ENCODE peak calls at places on chromosomes 1 and 21, in ten cellular contexts. N, J, R, V, B, K, E, Q, G and D are unnamed samples.

GRCh38 chr1:152009691-152010090 is 16.0 kb upstream of the S100A10 start:
- DNase-seq in Q (no peak), K (no peak), R (no peak), E (no peak), G (no peak), V (no peak), B (no peak), J (no peak), N (no peak), D (no peak)

GRCh38 chr21:42839271-42840231 is 39.8 kb downstream of the WDR4 start:
- DNase-seq in J (no peak), R (peak), G (no peak), B (no peak), K (no peak), V (no peak), N (no peak), Q (no peak), E (no peak), D (no peak)

GRCh38 chr1:108570128-108570527 is 10.2 kb downstream of the EEIG2 start:
- DNase-seq in E (no peak), B (no peak), G (no peak), K (no peak), N (peak), Q (no peak), J (no peak), R (no peak), V (no peak), D (no peak)

GRCh38 chr1:183622884-183623785 is 12.4 kb downstream of the ARPC5 start:
- DNase-seq in R (no peak), K (peak), V (peak), E (peak), G (peak), J (peak), B (no peak), Q (no peak), N (peak), D (peak)

GRCh38 chr1:150093805-150094204 is 26.2 kb downstream of the VPS45 start:
- DNase-seq in E (no peak), G (no peak), B (no peak), Q (no peak), N (no peak), K (no peak), R (no peak), J (no peak), V (no peak), D (no peak)

GRCh38 chr1:39080884-39081265 is 54.7 kb downstream of the NDUFS5 start:
- DNase-seq in Q (no peak), J (peak), V (peak), R (peak), B (no peak), E (no peak), N (no peak), K (no peak), G (peak), D (no peak)

GRCh38 chr1:12150456-12151200 is 16.2 kb upstream of the TNFRSF1B start:
- DNase-seq in K (no peak), E (no peak), B (no peak), J (no peak), N (no peak), V (no peak), R (no peak), G (no peak), Q (no peak), D (no peak)

GRCh38 chr1:61757945-61758344 is 15.7 kb downstream of the PATJ start:
- DNase-seq in V (no peak), E (no peak), G (no peak), K (no peak), J (no peak), R (no peak), B (no peak), N (peak), Q (no peak), D (peak)

GRCh38 chr1:241156231-241156965 is 200.6 kb downstream of the RGS7 start:
- DNase-seq in K (peak), E (no peak), R (no peak), N (peak), G (peak), Q (no peak), J (no peak), V (no peak), B (no peak), D (peak)

GRCh38 chr1:2543543-2544092 is 12.6 kb upstream of the TNFRSF14 start:
- DNase-seq in Q (no peak), J (no peak), E (peak), K (peak), G (no peak), V (peak), N (no peak), B (no peak), R (no peak), D (no peak)

GRCh38 chr1:177849130-177849529 is 120.7 kb downstream of the SEC16B start:
- DNase-seq in J (no peak), B (no peak), V (no peak), R (no peak), Q (no peak), G (no peak), K (peak), E (no peak), N (peak), D (no peak)

DNA sequence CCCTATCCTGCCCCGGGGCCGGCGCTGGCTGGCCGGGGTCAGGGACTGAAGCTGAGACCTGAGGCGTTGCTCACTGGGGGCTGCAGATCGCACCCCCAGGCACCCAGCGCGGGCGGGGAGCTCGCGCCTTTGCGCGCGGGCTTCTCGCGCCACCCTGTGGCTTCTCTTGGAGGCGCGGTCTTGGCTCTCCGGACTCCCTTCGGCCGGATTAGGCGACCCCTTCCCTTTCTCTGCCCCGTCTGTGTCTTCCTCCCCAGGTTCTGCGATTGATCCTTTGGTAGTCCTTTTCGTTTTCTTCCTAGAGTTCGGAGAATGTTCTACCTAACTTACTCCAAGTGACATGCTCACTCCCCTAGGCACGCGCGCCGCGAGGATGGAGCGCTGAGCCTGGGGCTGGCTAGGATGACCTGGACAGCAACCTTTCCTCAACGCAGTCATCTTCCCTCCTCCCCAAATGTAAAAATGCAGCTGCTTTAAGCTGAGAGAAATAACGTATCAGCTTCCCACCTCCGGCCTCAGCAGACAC is 489 bp upstream of the NTRK1 start:
- DNase-seq in E (peak), V (peak), R (peak), Q (no peak), J (peak), G (peak), B (no peak), K (peak), N (peak), D (peak)
- H3K4me3 ChIP-seq in E (peak), V (peak), R (peak), Q (peak), J (peak), G (peak), B (peak), K (peak), N (peak), D (peak)

DNA sequence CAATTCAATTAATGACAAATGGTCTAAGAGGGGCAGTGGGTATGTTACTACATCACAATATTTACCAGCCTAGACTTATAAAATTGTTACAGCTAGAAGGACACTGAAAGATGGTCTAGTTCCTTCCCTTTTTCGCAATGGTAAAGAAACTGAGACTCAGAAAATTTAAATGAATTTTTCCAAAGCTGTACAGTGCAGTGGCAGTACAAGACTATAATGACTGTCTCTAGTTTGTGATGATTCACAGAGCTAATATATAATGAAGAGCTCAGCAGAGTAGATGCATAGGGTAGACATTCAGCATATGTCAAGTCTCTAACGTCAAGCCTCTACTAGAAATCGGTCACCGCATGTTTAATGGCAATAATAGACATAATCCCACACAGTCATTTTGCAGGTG is 4.6 kb downstream of the PLPP3 start:
- DNase-seq in K (no peak), E (no peak), R (no peak), V (no peak), Q (no peak), B (no peak), J (no peak), G (no peak), N (no peak), D (no peak)
- H3K4me3 ChIP-seq in K (peak), E (no peak), R (no peak), V (peak), Q (no peak), B (peak), J (no peak), G (no peak), N (no peak), D (peak)

GRCh38 chr1:156814571-156815260 is 1.9 kb downstream of the SH2D2A start:
- DNase-seq in Q (no peak), V (peak), K (no peak), R (no peak), E (peak), N (peak), J (no peak), B (no peak), G (no peak), D (no peak)
- H3K4me3 ChIP-seq in Q (no peak), V (no peak), K (no peak), R (peak), E (peak), N (no peak), J (no peak), B (no peak), G (peak), D (no peak)

DNA sequence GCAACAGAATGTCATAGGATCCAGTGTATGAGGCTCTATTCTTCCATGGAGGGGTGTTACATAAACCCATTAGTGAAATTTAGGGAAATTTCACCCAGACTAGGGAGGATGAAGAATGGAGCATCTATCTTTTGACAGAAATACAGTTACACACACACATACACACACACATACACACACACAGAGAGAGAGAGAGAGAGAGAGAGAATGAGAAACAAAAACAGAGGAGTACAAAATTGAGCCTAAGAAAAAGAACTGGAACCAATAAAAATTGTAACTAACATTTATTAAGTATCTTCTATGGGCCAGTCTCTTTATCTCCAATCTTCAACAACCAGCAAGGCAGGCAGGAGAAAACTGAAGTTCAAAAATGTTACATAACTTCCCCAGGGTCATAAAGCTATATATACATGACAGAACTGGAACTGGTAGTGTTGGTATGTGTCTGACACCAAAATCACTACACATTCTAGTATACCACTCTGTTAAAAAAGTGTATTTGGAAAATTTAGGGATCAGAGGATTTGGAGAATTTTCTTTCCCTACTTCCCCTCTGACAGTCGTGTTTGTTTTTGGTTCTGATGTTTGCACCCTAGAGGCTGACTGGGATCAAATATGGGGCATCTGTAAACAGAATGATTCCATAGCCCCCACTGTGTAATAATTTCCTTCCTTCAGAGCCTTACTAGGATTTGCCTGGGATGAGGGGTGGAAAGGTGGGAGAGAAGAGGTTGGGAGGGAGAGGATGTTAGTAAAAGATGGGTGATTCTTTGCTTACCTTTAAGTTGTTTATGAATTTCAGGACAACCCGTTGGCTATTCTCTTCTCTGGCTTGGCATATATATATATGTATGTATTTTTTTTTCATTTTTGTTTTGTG is 1.0 kb upstream of the ZFYVE9 start:
- DNase-seq in B (no peak), Q (no peak), K (peak), V (no peak), E (no peak), J (no peak), R (no peak), N (peak), G (no peak), D (peak)
- H3K4me3 ChIP-seq in B (no peak), Q (peak), K (no peak), V (peak), E (no peak), J (peak), R (no peak), N (peak), G (peak), D (peak)

GRCh38 chr1:234214911-234215892 is 158.1 kb upstream of the COA6 start:
- DNase-seq in J (no peak), V (no peak), Q (no peak), R (no peak), B (no peak), K (no peak), G (no peak), N (peak), E (no peak), D (no peak)
- H3K4me3 ChIP-seq in J (no peak), V (peak), Q (peak), R (no peak), B (no peak), K (no peak), G (peak), N (peak), E (peak), D (no peak)